ENCODE peak calls at places on chromosomes 3 and 15, in nine cellular contexts. N, T, R, Z, E, U, H, X and L are unnamed samples.

GRCh38 chr3:133695772-133696171 is 34.0 kb upstream of the TOPBP1 start:
- DNase-seq in R (no peak), H (no peak), U (no peak), N (no peak), T (no peak), Z (no peak), X (no peak), E (no peak), L (no peak)

GRCh38 chr3:42451546-42452230 is 41.3 kb upstream of the LYZL4 start:
- DNase-seq in T (no peak), H (no peak), U (no peak), Z (no peak), N (no peak), R (no peak), X (no peak), E (no peak), L (no peak)

GRCh38 chr3:124974691-124975090 is 40.1 kb upstream of the MUC13 start:
- DNase-seq in N (no peak), T (no peak), R (peak; percentile 33), Z (no peak), X (no peak), E (no peak), H (no peak), U (no peak), L (no peak)

GRCh38 chr3:101123084-101123483 is 129.9 kb upstream of the ABI3BP start:
- DNase-seq in Z (no peak), X (no peak), E (no peak), T (no peak), H (no peak), U (no peak), R (no peak), N (no peak), L (no peak)

GRCh38 chr15:52486003-52486996 is 42.4 kb downstream of the MYO5A start:
- DNase-seq in U (no peak), H (no peak), R (no peak), E (peak; percentile 63), N (no peak), T (no peak), X (no peak), Z (peak; percentile 50), L (peak; percentile 38)

GRCh38 chr15:90104551-90104950 is 2.3 kb upstream of the IDH2 start:
- DNase-seq in N (no peak), H (no peak), R (no peak), Z (no peak), T (no peak), X (no peak), E (no peak), U (no peak), L (no peak)

GRCh38 chr3:45226206-45226915 is at the start of gene TMEM158:
- DNase-seq in Z (peak; percentile 91), U (peak; percentile 97), R (peak; percentile 90), E (peak; percentile 84), T (peak; percentile 70), H (peak; percentile 98), X (no peak), N (peak; percentile 81), L (peak; percentile 81)

GRCh38 chr15:29461877-29462276 is 192.3 kb upstream of the NSMCE3 start:
- DNase-seq in R (no peak), X (no peak), Z (no peak), T (no peak), E (no peak), H (no peak), U (no peak), N (no peak), L (no peak)

GRCh38 chr15:99955181-99955525 is 221.9 kb upstream of the LYSMD4 start:
- DNase-seq in Z (no peak), E (no peak), T (no peak), X (no peak), U (no peak), H (no peak), N (no peak), R (no peak), L (no peak)

GRCh38 chr3:40546811-40547210 is 22.1 kb downstream of the ZNF621 start:
- DNase-seq in N (peak; percentile 60), X (no peak), E (no peak), R (peak; percentile 59), T (peak; percentile 70), U (no peak), Z (peak; percentile 12), H (no peak), L (no peak)

GRCh38 chr3:185744997-185745843 is 79.6 kb downstream of the IGF2BP2 start:
- DNase-seq in T (peak; percentile 96), N (peak; percentile 96), R (no peak), U (no peak), Z (no peak), E (no peak), X (peak; percentile 33), H (no peak), L (no peak)

GRCh38 chr15:60720493-60721231 is 241.7 kb upstream of the ICE2 start:
- DNase-seq in T (no peak), R (no peak), X (no peak), N (no peak), U (no peak), Z (no peak), E (no peak), H (no peak), L (no peak)

GRCh38 chr3:53334742-53335141 is 12.6 kb downstream of the DCP1A start:
- DNase-seq in X (no peak), N (no peak), T (no peak), H (no peak), Z (no peak), R (no peak), U (no peak), E (no peak), L (no peak)
- H4K20me1 ChIP-seq in X (no peaks in the 10 kb centered on the region), N (no peaks in the 10 kb centered on the region), T (no peaks in the 10 kb centered on the region), H (no peaks in the 10 kb centered on the region), Z (peaks cover 16% of the 10 kb centered on the region), R (peaks cover 7% of the 10 kb centered on the region), U (peaks cover 10% of the 10 kb centered on the region), E (peaks cover 21% of the 10 kb centered on the region), L (no peaks in the 10 kb centered on the region)

GRCh38 chr3:30550246-30550645 is 56.2 kb upstream of the TGFBR2 start:
- DNase-seq in E (no peak), U (no peak), H (no peak), X (no peak), R (no peak), Z (no peak), T (no peak), N (no peak), L (no peak)

GRCh38 chr3:30551927-30552326 is 54.5 kb upstream of the TGFBR2 start:
- DNase-seq in U (no peak), X (no peak), H (no peak), N (no peak), T (no peak), E (peak; percentile 58), R (no peak), Z (no peak), L (no peak)

GRCh38 chr3:30549600-30549999 is 56.8 kb upstream of the TGFBR2 start:
- DNase-seq in H (no peak), X (no peak), Z (peak; percentile 82), E (peak; percentile 74), R (no peak), T (no peak), U (no peak), N (no peak), L (peak; percentile 65)

GRCh38 chr3:30553641-30554316 is 52.6 kb upstream of the TGFBR2 start:
- DNase-seq in T (peak; percentile 57), E (no peak), X (no peak), U (no peak), R (no peak), N (peak; percentile 45), Z (no peak), H (no peak), L (no peak)

GRCh38 chr3:30551266-30551665 is 55.1 kb upstream of the TGFBR2 start:
- DNase-seq in Z (no peak), E (no peak), H (no peak), X (peak; percentile 51), R (no peak), T (no peak), U (no peak), N (no peak), L (no peak)
- H4K20me1 ChIP-seq in Z (peaks cover 4% of the 10 kb centered on the region), E (no peaks in the 10 kb centered on the region), H (no peaks in the 10 kb centered on the region), X (no peaks in the 10 kb centered on the region), R (no peaks in the 10 kb centered on the region), T (no peaks in the 10 kb centered on the region), U (no peaks in the 10 kb centered on the region), N (no peaks in the 10 kb centered on the region), L (no peaks in the 10 kb centered on the region)

GRCh38 chr3:138367326-138367850 is 19.0 kb downstream of the MRAS start:
- DNase-seq in R (no peak), N (no peak), X (no peak), U (no peak), E (no peak), T (no peak), Z (no peak), H (no peak), L (no peak)

GRCh38 chr3:138365991-138366759 is 17.8 kb downstream of the MRAS start:
- DNase-seq in E (no peak), T (no peak), N (no peak), H (no peak), R (no peak), Z (no peak), X (no peak), U (no peak), L (no peak)

GRCh38 chr3:138364356-138365252 is 16.2 kb downstream of the MRAS start:
- DNase-seq in U (no peak), T (no peak), N (no peak), X (no peak), R (no peak), E (no peak), Z (no peak), H (no peak), L (no peak)

GRCh38 chr3:138363322-138363721 is 14.9 kb downstream of the MRAS start:
- DNase-seq in R (no peak), H (no peak), Z (no peak), N (no peak), X (no peak), T (no peak), U (no peak), E (no peak), L (no peak)

DNA sequence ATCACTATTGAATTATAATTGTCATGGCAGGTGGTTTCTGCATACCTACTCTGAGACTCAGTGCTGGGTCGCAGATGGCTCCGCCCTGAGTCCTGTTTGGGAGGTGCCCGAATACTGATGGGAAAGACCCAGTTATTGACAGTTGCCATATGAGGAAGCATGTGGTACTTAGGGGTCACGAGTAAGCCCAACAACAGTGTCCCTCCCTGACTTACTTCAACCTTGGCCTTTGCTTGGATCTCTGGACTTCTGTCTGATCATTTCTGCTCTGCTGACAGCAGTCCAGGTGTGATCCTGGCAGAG is 16.8 kb downstream of the MRAS start:
- DNase-seq in X (no peak), R (no peak), N (no peak), E (no peak), T (no peak), Z (no peak), U (no peak), H (no peak), L (no peak)
- H4K20me1 ChIP-seq in X (no peaks in the 10 kb centered on the region), R (no peaks in the 10 kb centered on the region), N (no peaks in the 10 kb centered on the region), E (no peaks in the 10 kb centered on the region), T (peaks cover 20% of the 10 kb centered on the region), Z (no peaks in the 10 kb centered on the region), U (no peaks in the 10 kb centered on the region), H (no peaks in the 10 kb centered on the region), L (no peaks in the 10 kb centered on the region)

DNA sequence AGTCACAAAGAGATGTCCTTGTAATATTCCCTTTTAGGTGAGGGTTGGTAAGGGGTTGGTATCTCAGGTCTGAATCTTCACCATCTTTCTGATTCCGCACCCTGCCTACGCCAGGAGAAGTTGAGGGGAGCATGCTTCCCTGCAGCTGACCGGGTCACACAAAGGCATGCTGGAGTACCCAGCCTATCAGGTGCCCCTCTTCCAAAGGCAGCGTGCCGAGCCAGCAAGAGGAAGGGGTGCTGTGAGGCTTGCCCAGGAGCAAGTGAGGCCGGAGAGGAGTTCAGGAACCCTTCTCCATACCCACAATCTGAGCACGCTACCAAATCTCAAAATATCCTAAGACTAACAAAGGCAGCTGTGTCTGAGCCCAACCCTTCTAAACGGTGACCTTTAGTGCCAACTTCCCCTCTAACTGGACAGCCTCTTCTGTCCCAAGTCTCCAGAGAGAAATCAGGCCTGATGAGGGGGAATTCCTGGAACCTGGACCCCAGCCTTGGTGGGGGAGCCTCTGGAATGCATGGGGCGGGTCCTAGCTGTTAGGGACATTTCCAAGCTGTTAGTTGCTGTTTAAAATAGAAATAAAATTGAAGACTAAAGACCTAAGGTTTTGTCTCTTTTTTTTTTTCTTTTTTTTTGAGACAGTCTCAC is 19.8 kb downstream of the TYRO3 start:
- DNase-seq in E (no peak), R (no peak), X (no peak), N (no peak), T (no peak), H (no peak), Z (no peak), U (no peak), L (no peak)
- H4K20me1 ChIP-seq in E (no peaks in the 10 kb centered on the region), R (no peaks in the 10 kb centered on the region), X (no peaks in the 10 kb centered on the region), N (no peaks in the 10 kb centered on the region), T (no peaks in the 10 kb centered on the region), H (no peaks in the 10 kb centered on the region), Z (no peaks in the 10 kb centered on the region), U (no peaks in the 10 kb centered on the region), L (no peaks in the 10 kb centered on the region)